ENCODE peak calls at places on chromosomes 3 and 15, in five cellular contexts. S is type B pancreatic cell, Z is GM20000, G is hepatocyte, M is WTC11. D is an unnamed sample.

GRCh38 chr3:183301937-183302580 is 49.0 kb downstream of the B3GNT5 start:
- DNase-seq in Z (no peak), S (no peak), G (no peak), M (no peak), D (no peak)

GRCh38 chr15:60538129-60538528 is 59.2 kb upstream of the ICE2 start:
- DNase-seq in M (no peak), S (no peak), Z (no peak), G (no peak), D (no peak)

GRCh38 chr3:40179016-40179415 is 130.5 kb upstream of the EIF1B start:
- DNase-seq in S (peak), M (peak), G (peak), Z (peak), D (peak)

GRCh38 chr3:171281256-171281655 is 178.9 kb downstream of the TNIK start:
- DNase-seq in S (no peak), G (no peak), M (no peak), Z (no peak), D (no peak)

GRCh38 chr3:190504354-190505125 is 9.3 kb upstream of the IL1RAP start:
- DNase-seq in G (no peak), Z (no peak), M (no peak), S (no peak), D (no peak)

GRCh38 chr15:66100761-66101160 is 152.8 kb downstream of the MEGF11 start:
- DNase-seq in S (no peak), G (no peak), Z (no peak), M (no peak), D (no peak)

GRCh38 chr3:37741644-37742043 is 120.0 kb upstream of the CTDSPL start:
- DNase-seq in Z (no peak), M (no peak), G (peak), S (no peak), D (no peak)

GRCh38 chr3:110178965-110179364 is 841.6 kb upstream of the DPPA4 start:
- DNase-seq in M (no peak), S (no peak), Z (no peak), G (no peak), D (no peak)

GRCh38 chr3:126207166-126207565 is 26.8 kb upstream of the ALDH1L1 start:
- DNase-seq in G (no peak), M (no peak), S (no peak), Z (no peak), D (no peak)

GRCh38 chr15:100082761-100083402 is 258.9 kb downstream of the ADAMTS17 start:
- DNase-seq in M (no peak), Z (no peak), G (no peak), S (no peak), D (no peak)

GRCh38 chr3:187016639-187017345 is 86.5 kb downstream of the ST6GAL1 start:
- DNase-seq in M (no peak), S (no peak), G (peak), Z (no peak), D (no peak)

GRCh38 chr15:95086543-95087252 is 855.3 kb downstream of the MCTP2 start:
- DNase-seq in S (no peak), G (peak), Z (no peak), M (no peak), D (no peak)

GRCh38 chr3:47541583-47542108 is 28.1 kb upstream of the ELP6 start:
- DNase-seq in S (no peak), Z (no peak), G (no peak), M (no peak), D (no peak)

GRCh38 chr15:29669823-29670222 is 152.4 kb downstream of the TJP1 start:
- DNase-seq in G (no peak), S (no peak), Z (no peak), M (no peak), D (no peak)

GRCh38 chr3:31054032-31054431 is 159.6 kb upstream of the GADL1 start:
- DNase-seq in G (no peak), Z (no peak), S (no peak), M (no peak), D (no peak)

GRCh38 chr15:50685191-50685975 is 1.2 kb downstream of the TRPM7 start:
- DNase-seq in S (no peak), G (no peak), Z (peak), M (no peak), D (no peak)

GRCh38 chr15:70101459-70102113 is 3.9 kb upstream of the TLE3 start:
- DNase-seq in Z (no peak), M (peak), G (peak), S (no peak), D (peak)

GRCh38 chr3:101533603-101533968 is 20.6 kb upstream of the SENP7 start:
- DNase-seq in Z (no peak), M (no peak), S (no peak), G (no peak), D (no peak)

GRCh38 chr3:77328631-77329030 is 288.7 kb downstream of the ROBO2 start:
- DNase-seq in M (no peak), Z (no peak), S (no peak), G (no peak), D (no peak)

GRCh38 chr3:33926998-33927605 is 128.7 kb downstream of the PDCD6IP start:
- DNase-seq in G (no peak), M (no peak), S (no peak), Z (no peak), D (no peak)

GRCh38 chr3:130895690-130896089 is 1.8 kb downstream of the ATP2C1 start:
- DNase-seq in S (no peak), G (no peak), M (no peak), Z (no peak), D (no peak)

GRCh38 chr3:101068876-101069606 is 75.8 kb upstream of the ABI3BP start:
- DNase-seq in G (no peak), S (no peak), M (no peak), Z (no peak), D (no peak)

GRCh38 chr15:63601026-63601726 is 4.0 kb downstream of the FBXL22 start:
- DNase-seq in Z (peak), M (peak), S (no peak), G (peak), D (peak)

GRCh38 chr3:185732782-185733181 is 92.1 kb downstream of the IGF2BP2 start:
- DNase-seq in M (no peak), G (no peak), S (no peak), Z (no peak), D (no peak)

GRCh38 chr15:90665288-90666134 is 51.6 kb upstream of the BLM start:
- DNase-seq in Z (peak), S (no peak), M (peak), G (no peak), D (no peak)

GRCh38 chr3:50322386-50323091 is at the start of gene HYAL2:
- DNase-seq in S (no peak), G (no peak), M (peak), Z (no peak), D (no peak)

GRCh38 chr3:27387625-27388024 is 18.4 kb upstream of the NEK10 start:
- DNase-seq in Z (no peak), S (no peak), M (peak), G (no peak), D (no peak)

GRCh38 chr3:59250600-59250999 is 200.8 kb upstream of the CFAP20DC start:
- DNase-seq in S (no peak), G (no peak), Z (no peak), M (no peak), D (no peak)

GRCh38 chr15:60374628-60375081 is 23.1 kb downstream of the ANXA2 start:
- DNase-seq in S (peak), M (peak), Z (no peak), G (peak), D (no peak)

GRCh38 chr15:74400915-74401757 is 32.6 kb downstream of the SEMA7A start:
- DNase-seq in M (no peak), G (no peak), S (no peak), Z (no peak), D (no peak)

GRCh38 chr3:149120051-149120972 is 9.1 kb upstream of the HPS3 start:
- DNase-seq in G (peak), M (no peak), Z (peak), S (no peak), D (no peak)

GRCh38 chr15:85324202-85324601 is 56.2 kb upstream of the AKAP13 start:
- DNase-seq in S (no peak), G (no peak), M (no peak), Z (no peak), D (no peak)

GRCh38 chr3:172329070-172329469 is 119.2 kb downstream of the GHSR start:
- DNase-seq in M (no peak), S (no peak), Z (no peak), G (no peak), D (no peak)
- TF ChIP-seq CTCF in M (no peak), S (peak), Z (no peak), G (no peak), D (no peak)

GRCh38 chr15:39627456-39628130 is 46.7 kb downstream of the THBS1 start:
- DNase-seq in Z (no peak), M (no peak), S (no peak), G (no peak), D (no peak)

GRCh38 chr15:39629906-39630305 is 49.0 kb downstream of the THBS1 start:
- DNase-seq in G (no peak), S (no peak), Z (no peak), M (no peak), D (no peak)

GRCh38 chr15:39629376-39629775 is 48.5 kb downstream of the THBS1 start:
- DNase-seq in G (peak), M (no peak), Z (peak), S (no peak), D (no peak)

GRCh38 chr15:39628821-39629220 is 47.9 kb downstream of the THBS1 start:
- DNase-seq in S (no peak), M (no peak), Z (no peak), G (no peak), D (no peak)

DNA sequence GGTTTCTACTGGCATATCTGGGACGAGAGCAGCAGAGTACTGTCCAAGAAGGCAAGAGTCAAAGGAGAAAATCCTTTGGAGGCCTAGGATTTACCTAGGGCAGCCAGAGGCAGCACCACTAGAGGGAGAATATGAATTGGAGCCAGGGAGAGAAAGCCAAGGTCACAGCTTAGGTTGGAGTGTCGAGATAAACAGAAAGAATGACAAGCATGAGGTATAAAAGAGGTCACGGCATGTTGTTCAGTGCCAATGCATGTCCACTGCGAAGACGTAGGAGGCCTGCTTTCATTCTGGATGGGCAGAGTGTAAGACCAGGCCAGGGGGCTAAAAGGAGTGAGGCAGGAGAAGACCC is 47.2 kb downstream of the THBS1 start:
- DNase-seq in M (no peak), G (no peak), Z (no peak), S (no peak), D (no peak)
- TF ChIP-seq CTCF in M (no peak), G (peak), Z (no peak), S (no peak), D (peak)

DNA sequence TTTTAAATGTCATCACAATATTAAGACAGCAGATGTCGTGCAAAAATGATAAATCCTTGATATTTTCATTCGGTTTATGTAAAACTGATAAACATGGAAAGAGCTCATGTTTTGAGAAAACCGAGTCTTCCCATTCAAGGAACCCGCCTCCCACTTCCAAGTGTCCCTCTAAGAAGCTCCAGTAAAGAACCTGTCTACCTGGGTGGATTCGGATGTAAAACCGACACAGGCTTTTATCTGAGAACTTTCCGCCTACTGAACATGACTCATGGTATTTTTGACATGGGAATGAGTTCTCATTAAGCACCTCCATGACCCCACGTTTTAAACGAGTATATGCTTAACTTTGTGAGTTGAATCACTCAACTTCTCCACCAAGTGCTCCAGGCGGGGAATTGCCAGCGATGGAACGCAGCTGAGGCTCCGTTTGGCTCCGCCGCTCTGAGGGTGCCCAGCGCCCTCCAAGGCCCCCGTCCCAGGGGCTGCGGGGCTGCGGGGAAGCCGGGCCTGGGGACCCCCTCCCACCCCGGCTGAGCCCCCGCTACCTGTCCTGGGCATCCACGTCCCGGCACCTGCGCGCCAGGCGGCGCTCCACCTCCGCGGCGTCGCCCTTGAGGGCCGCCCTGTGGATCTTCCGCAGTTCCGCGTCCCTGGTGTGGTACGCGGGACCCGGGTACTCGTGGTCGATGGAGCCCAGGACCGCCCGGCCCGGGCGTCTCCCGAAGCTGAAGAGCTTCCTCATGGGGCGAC is 119.9 kb downstream of the LMLN start:
- DNase-seq in Z (peak), G (peak), M (peak), S (peak), D (no peak)
- TF ChIP-seq CTCF in Z (no peak), G (peak), M (no peak), S (no peak), D (no peak)

GRCh38 chr15:88606437-88606794 is 14.7 kb upstream of the AEN start:
- DNase-seq in S (no peak), M (peak), Z (no peak), G (no peak), D (no peak)

GRCh38 chr15:88605507-88606436 is 15.4 kb upstream of the AEN start:
- DNase-seq in M (peak), S (no peak), Z (peak), G (peak), D (peak)

GRCh38 chr15:88604381-88604951 is 16.7 kb upstream of the AEN start:
- DNase-seq in G (no peak), S (no peak), M (no peak), Z (no peak), D (no peak)

GRCh38 chr15:88604972-88605506 is 16.1 kb upstream of the AEN start:
- DNase-seq in S (no peak), G (no peak), M (peak), Z (no peak), D (no peak)

GRCh38 chr15:88603885-88604284 is 17.3 kb upstream of the AEN start:
- DNase-seq in Z (no peak), M (no peak), S (no peak), G (no peak), D (no peak)
- TF ChIP-seq CTCF in Z (no peak), M (no peak), S (no peak), G (no peak), D (no peak)

GRCh38 chr15:89035658-89036057 is 52.6 kb upstream of the ABHD2 start:
- DNase-seq in S (no peak), G (no peak), M (no peak), Z (no peak), D (no peak)

GRCh38 chr15:89030311-89030710 is 57.9 kb upstream of the ABHD2 start:
- DNase-seq in S (no peak), G (no peak), Z (no peak), M (no peak), D (no peak)

GRCh38 chr15:89038146-89038545 is 50.1 kb upstream of the ABHD2 start:
- DNase-seq in Z (no peak), S (no peak), G (no peak), M (no peak), D (no peak)

GRCh38 chr15:89034305-89034704 is 54.0 kb upstream of the ABHD2 start:
- DNase-seq in S (no peak), Z (no peak), G (no peak), M (no peak), D (no peak)
- TF ChIP-seq CTCF in S (peak), Z (no peak), G (peak), M (no peak), D (no peak)